ENCODE peak calls at places on chromosomes 1 and 21, in six cellular contexts. One of them, this sample, is unnamed.
A peak's percentile ranks its signal among the peaks of the same experiment; 100 is the strongest.

GRCh38 chr1:86687595-86687994 is 16.8 kb upstream of the SH3GLB1 start:
- DNase-seq in hippocampal formation: no peak
- DNase-seq in GM04504: no peak
- DNase-seq in T follicular helper cell: no peak
- DNase-seq in activated naive CD4-positive, alpha-beta T cell treated with anti-CD3 and anti-CD28 coated beads for 36 hours: no peak
- DNase-seq in WTC11: no peak
- DNase-seq in this sample: no peak

GRCh38 chr1:2300851-2301606 is 72.9 kb downstream of the SKI start:
- DNase-seq in hippocampal formation: peak; percentile 50
- DNase-seq in GM04504: no peak
- DNase-seq in T follicular helper cell: peak; percentile 92
- DNase-seq in activated naive CD4-positive, alpha-beta T cell treated with anti-CD3 and anti-CD28 coated beads for 36 hours: peak; percentile 96
- DNase-seq in WTC11: no peak
- DNase-seq in this sample: no peak

GRCh38 chr1:241253491-241253890 is 103.5 kb downstream of the RGS7 start:
- DNase-seq in hippocampal formation: no peak
- DNase-seq in GM04504: peak; percentile 14
- DNase-seq in T follicular helper cell: no peak
- DNase-seq in activated naive CD4-positive, alpha-beta T cell treated with anti-CD3 and anti-CD28 coated beads for 36 hours: no peak
- DNase-seq in WTC11: no peak
- DNase-seq in this sample: peak; percentile 23

GRCh38 chr1:36951761-36952160 is 82.6 kb downstream of the GRIK3 start:
- DNase-seq in hippocampal formation: no peak
- DNase-seq in GM04504: no peak
- DNase-seq in T follicular helper cell: no peak
- DNase-seq in activated naive CD4-positive, alpha-beta T cell treated with anti-CD3 and anti-CD28 coated beads for 36 hours: no peak
- DNase-seq in WTC11: no peak
- DNase-seq in this sample: no peak

GRCh38 chr1:226452981-226453380 is 45.1 kb upstream of the PARP1 start:
- DNase-seq in hippocampal formation: no peak
- DNase-seq in GM04504: no peak
- DNase-seq in T follicular helper cell: no peak
- DNase-seq in activated naive CD4-positive, alpha-beta T cell treated with anti-CD3 and anti-CD28 coated beads for 36 hours: no peak
- DNase-seq in WTC11: no peak
- DNase-seq in this sample: no peak

GRCh38 chr1:30407862-30408580 is 315.4 kb downstream of the MATN1 start:
- DNase-seq in hippocampal formation: no peak
- DNase-seq in GM04504: no peak
- DNase-seq in T follicular helper cell: no peak
- DNase-seq in activated naive CD4-positive, alpha-beta T cell treated with anti-CD3 and anti-CD28 coated beads for 36 hours: no peak
- DNase-seq in WTC11: no peak
- DNase-seq in this sample: no peak

GRCh38 chr1:218463194-218464156 is 118.3 kb downstream of the TGFB2 start:
- DNase-seq in hippocampal formation: no peak
- DNase-seq in GM04504: no peak
- DNase-seq in T follicular helper cell: no peak
- DNase-seq in activated naive CD4-positive, alpha-beta T cell treated with anti-CD3 and anti-CD28 coated beads for 36 hours: no peak
- DNase-seq in WTC11: no peak
- DNase-seq in this sample: no peak

GRCh38 chr1:58283380-58284338 is 262.9 kb downstream of the OMA1 start:
- DNase-seq in hippocampal formation: no peak
- DNase-seq in GM04504: no peak
- DNase-seq in T follicular helper cell: no peak
- DNase-seq in activated naive CD4-positive, alpha-beta T cell treated with anti-CD3 and anti-CD28 coated beads for 36 hours: no peak
- DNase-seq in WTC11: no peak
- DNase-seq in this sample: no peak

GRCh38 chr1:205582471-205583291 is 49.1 kb downstream of the ELK4 start:
- DNase-seq in hippocampal formation: no peak
- DNase-seq in GM04504: no peak
- DNase-seq in T follicular helper cell: no peak
- DNase-seq in activated naive CD4-positive, alpha-beta T cell treated with anti-CD3 and anti-CD28 coated beads for 36 hours: peak; percentile 8
- DNase-seq in WTC11: peak; percentile 1
- DNase-seq in this sample: no peak

GRCh38 chr1:66271904-66272254 is 262.1 kb upstream of the SGIP1 start:
- DNase-seq in hippocampal formation: no peak
- DNase-seq in GM04504: peak; percentile 62
- DNase-seq in T follicular helper cell: no peak
- DNase-seq in activated naive CD4-positive, alpha-beta T cell treated with anti-CD3 and anti-CD28 coated beads for 36 hours: no peak
- DNase-seq in WTC11: no peak
- DNase-seq in this sample: no peak

GRCh38 chr1:51237714-51238403 is 1.8 kb downstream of the RNF11 start:
- DNase-seq in hippocampal formation: no peak
- DNase-seq in GM04504: no peak
- DNase-seq in T follicular helper cell: no peak
- DNase-seq in activated naive CD4-positive, alpha-beta T cell treated with anti-CD3 and anti-CD28 coated beads for 36 hours: no peak
- DNase-seq in WTC11: no peak
- DNase-seq in this sample: no peak

GRCh38 chr1:22662318-22662717 is 9.3 kb downstream of the C1QB start:
- DNase-seq in hippocampal formation: peak; percentile 37
- DNase-seq in GM04504: no peak
- DNase-seq in T follicular helper cell: no peak
- DNase-seq in activated naive CD4-positive, alpha-beta T cell treated with anti-CD3 and anti-CD28 coated beads for 36 hours: no peak
- DNase-seq in WTC11: peak; percentile 62
- DNase-seq in this sample: no peak

GRCh38 chr1:169144941-169145626 is 38.6 kb downstream of the ATP1B1 start:
- DNase-seq in hippocampal formation: no peak
- DNase-seq in GM04504: no peak
- DNase-seq in T follicular helper cell: no peak
- DNase-seq in activated naive CD4-positive, alpha-beta T cell treated with anti-CD3 and anti-CD28 coated beads for 36 hours: no peak
- DNase-seq in WTC11: no peak
- DNase-seq in this sample: no peak

GRCh38 chr1:116574581-116575291 is 3.9 kb upstream of the CD58 start:
- DNase-seq in hippocampal formation: peak; percentile 54
- DNase-seq in GM04504: peak; percentile 34
- DNase-seq in T follicular helper cell: peak; percentile 31
- DNase-seq in activated naive CD4-positive, alpha-beta T cell treated with anti-CD3 and anti-CD28 coated beads for 36 hours: peak; percentile 78
- DNase-seq in WTC11: peak; percentile 60
- DNase-seq in this sample: peak; percentile 50

GRCh38 chr1:153572569-153573015 is 6.9 kb upstream of the S100A2 start:
- DNase-seq in hippocampal formation: peak; percentile 73
- DNase-seq in GM04504: peak; percentile 85
- DNase-seq in T follicular helper cell: peak; percentile 24
- DNase-seq in activated naive CD4-positive, alpha-beta T cell treated with anti-CD3 and anti-CD28 coated beads for 36 hours: peak; percentile 85
- DNase-seq in WTC11: peak; percentile 73
- DNase-seq in this sample: peak; percentile 74

GRCh38 chr1:119713039-119713537 is 1.4 kb downstream of the PHGDH start:
- DNase-seq in hippocampal formation: peak; percentile 41
- DNase-seq in GM04504: peak; percentile 4
- DNase-seq in T follicular helper cell: no peak
- DNase-seq in activated naive CD4-positive, alpha-beta T cell treated with anti-CD3 and anti-CD28 coated beads for 36 hours: peak; percentile 16
- DNase-seq in WTC11: no peak
- DNase-seq in this sample: no peak

GRCh38 chr1:75233302-75233929 is 99.2 kb downstream of the LHX8 start:
- DNase-seq in hippocampal formation: no peak
- DNase-seq in GM04504: no peak
- DNase-seq in T follicular helper cell: no peak
- DNase-seq in activated naive CD4-positive, alpha-beta T cell treated with anti-CD3 and anti-CD28 coated beads for 36 hours: no peak
- DNase-seq in WTC11: no peak
- DNase-seq in this sample: peak; percentile 11

GRCh38 chr1:56416385-56416972 is 162.9 kb downstream of the PLPP3 start:
- DNase-seq in hippocampal formation: no peak
- DNase-seq in GM04504: no peak
- DNase-seq in T follicular helper cell: no peak
- DNase-seq in activated naive CD4-positive, alpha-beta T cell treated with anti-CD3 and anti-CD28 coated beads for 36 hours: no peak
- DNase-seq in WTC11: no peak
- DNase-seq in this sample: no peak

GRCh38 chr1:15712158-15712557 is 23.9 kb upstream of the SLC25A34 start:
- DNase-seq in hippocampal formation: no peak
- DNase-seq in GM04504: no peak
- DNase-seq in T follicular helper cell: no peak
- DNase-seq in activated naive CD4-positive, alpha-beta T cell treated with anti-CD3 and anti-CD28 coated beads for 36 hours: no peak
- DNase-seq in WTC11: no peak
- DNase-seq in this sample: no peak

GRCh38 chr1:192516776-192517297 is 58.7 kb upstream of the RGS1 start:
- DNase-seq in hippocampal formation: no peak
- DNase-seq in GM04504: no peak
- DNase-seq in T follicular helper cell: peak; percentile 48
- DNase-seq in activated naive CD4-positive, alpha-beta T cell treated with anti-CD3 and anti-CD28 coated beads for 36 hours: peak; percentile 76
- DNase-seq in WTC11: no peak
- DNase-seq in this sample: peak; percentile 44

GRCh38 chr1:169546087-169546995 is 39.9 kb downstream of the F5 start:
- DNase-seq in hippocampal formation: peak; percentile 28
- DNase-seq in GM04504: peak; percentile 54
- DNase-seq in T follicular helper cell: peak; percentile 27
- DNase-seq in activated naive CD4-positive, alpha-beta T cell treated with anti-CD3 and anti-CD28 coated beads for 36 hours: peak; percentile 48
- DNase-seq in WTC11: peak; percentile 35
- DNase-seq in this sample: peak; percentile 41

GRCh38 chr1:25809929-25810328 is 9.8 kb upstream of the MTFR1L start:
- DNase-seq in hippocampal formation: no peak
- DNase-seq in GM04504: no peak
- DNase-seq in T follicular helper cell: no peak
- DNase-seq in activated naive CD4-positive, alpha-beta T cell treated with anti-CD3 and anti-CD28 coated beads for 36 hours: no peak
- DNase-seq in WTC11: no peak
- DNase-seq in this sample: no peak

GRCh38 chr21:17196619-17197018 is 316.2 kb upstream of the CXADR start:
- DNase-seq in hippocampal formation: no peak
- DNase-seq in GM04504: no peak
- DNase-seq in T follicular helper cell: no peak
- DNase-seq in activated naive CD4-positive, alpha-beta T cell treated with anti-CD3 and anti-CD28 coated beads for 36 hours: no peak
- DNase-seq in WTC11: no peak
- DNase-seq in this sample: no peak

GRCh38 chr1:69991644-69992043 is 213.7 kb downstream of the LRRC40 start:
- DNase-seq in hippocampal formation: no peak
- DNase-seq in GM04504: no peak
- DNase-seq in T follicular helper cell: no peak
- DNase-seq in activated naive CD4-positive, alpha-beta T cell treated with anti-CD3 and anti-CD28 coated beads for 36 hours: no peak
- DNase-seq in WTC11: no peak
- DNase-seq in this sample: no peak

GRCh38 chr21:26887241-26887640 is 42.0 kb upstream of the ADAMTS1 start:
- DNase-seq in hippocampal formation: no peak
- DNase-seq in GM04504: no peak
- DNase-seq in T follicular helper cell: no peak
- DNase-seq in activated naive CD4-positive, alpha-beta T cell treated with anti-CD3 and anti-CD28 coated beads for 36 hours: no peak
- DNase-seq in WTC11: no peak
- DNase-seq in this sample: no peak